ENCODE peak calls at places on chromosome 14, in ten cellular contexts. B is WERI-Rb-1; I is CD8-positive, alpha-beta memory T cell; C is CD4-positive, alpha-beta T cell; T is right atrium auricular region; G is lower lobe of right lung; Q is astrocyte; K is stomach; P is cardiac muscle cell; D is H9. Y is an unnamed sample.

GRCh38 chr14:50101417-50101816 is 15.0 kb downstream of the VCPKMT start:
- DNase-seq in B (no peak), I (no peak), C (no peak), T (no peak), G (no peak), Q (no peak), K (no peak), P (no peak), D (no peak), Y (no peak)

GRCh38 chr14:72523397-72524157 is 370.3 kb downstream of the DPF3 start:
- DNase-seq in B (no peak), I (no peak), C (no peak), T (no peak), G (no peak), Q (no peak), K (no peak), P (peak), D (no peak), Y (no peak)

GRCh38 chr14:83541147-83541546 is 1988.8 kb upstream of the FLRT2 start:
- DNase-seq in B (no peak), I (no peak), C (no peak), T (no peak), G (no peak), Q (no peak), K (no peak), P (no peak), D (no peak), Y (no peak)

GRCh38 chr14:52801014-52801708 is 9.8 kb upstream of the GNPNAT1 start:
- DNase-seq in B (no peak), I (no peak), C (no peak), T (no peak), G (no peak), Q (peak), K (no peak), P (peak), D (no peak), Y (no peak)

GRCh38 chr14:52348279-52348678 is 34.2 kb downstream of the PTGER2 start:
- DNase-seq in B (no peak), I (no peak), C (no peak), T (no peak), G (no peak), Q (no peak), K (no peak), P (no peak), D (no peak), Y (no peak)

GRCh38 chr14:105857816-105858675 is 331.7 kb downstream of the TMEM121 start:
- DNase-seq in B (peak), I (peak), C (no peak), T (no peak), G (peak), Q (no peak), K (no peak), P (no peak), D (peak), Y (no peak)

GRCh38 chr14:34203271-34203722 is 252.4 kb upstream of the EGLN3 start:
- DNase-seq in B (no peak), I (no peak), C (no peak), T (no peak), G (no peak), Q (peak), K (no peak), P (no peak), D (no peak), Y (no peak)

GRCh38 chr14:50865677-50866076 is 6.2 kb upstream of the ABHD12B start:
- DNase-seq in B (no peak), I (no peak), C (no peak), T (no peak), G (no peak), Q (no peak), K (no peak), P (peak), D (no peak), Y (no peak)

GRCh38 chr14:50786821-50787464 is 44.0 kb downstream of the NIN start:
- DNase-seq in B (no peak), I (no peak), C (no peak), T (no peak), G (no peak), Q (no peak), K (no peak), P (no peak), D (no peak), Y (no peak)

GRCh38 chr14:45891417-45892080 is 638.5 kb upstream of the MIS18BP1 start:
- DNase-seq in B (no peak), I (no peak), C (no peak), T (no peak), G (no peak), Q (no peak), K (peak), P (no peak), D (peak), Y (no peak)

GRCh38 chr14:45893127-45893526 is 640.1 kb upstream of the MIS18BP1 start:
- DNase-seq in B (no peak), I (no peak), C (no peak), T (no peak), G (no peak), Q (no peak), K (no peak), P (no peak), D (no peak), Y (no peak)
- H3K27ac ChIP-seq in B (no peak), I (no peak), C (no peak), T (no peak), G (no peak), Q (no peak), K (no peak), P (no peak), D (no peak), Y (no peak)

GRCh38 chr14:23352506-23353432 is at the start of gene SLC22A17:
- DNase-seq in B (peak), I (peak), C (peak), T (peak), G (peak), Q (peak), K (peak), P (peak), D (peak), Y (no peak)
- H3K27ac ChIP-seq in B (peak), I (no peak), C (no peak), T (peak), G (no peak), Q (peak), K (peak), P (no peak), D (no peak), Y (no peak)

GRCh38 chr14:24894583-24895242 is 155.2 kb downstream of the STXBP6 start:
- DNase-seq in B (no peak), I (no peak), C (no peak), T (no peak), G (no peak), Q (no peak), K (no peak), P (peak), D (no peak), Y (no peak)
- H3K27ac ChIP-seq in B (no peak), I (no peak), C (no peak), T (peak), G (no peak), Q (no peak), K (no peak), P (no peak), D (no peak), Y (no peak)

DNA sequence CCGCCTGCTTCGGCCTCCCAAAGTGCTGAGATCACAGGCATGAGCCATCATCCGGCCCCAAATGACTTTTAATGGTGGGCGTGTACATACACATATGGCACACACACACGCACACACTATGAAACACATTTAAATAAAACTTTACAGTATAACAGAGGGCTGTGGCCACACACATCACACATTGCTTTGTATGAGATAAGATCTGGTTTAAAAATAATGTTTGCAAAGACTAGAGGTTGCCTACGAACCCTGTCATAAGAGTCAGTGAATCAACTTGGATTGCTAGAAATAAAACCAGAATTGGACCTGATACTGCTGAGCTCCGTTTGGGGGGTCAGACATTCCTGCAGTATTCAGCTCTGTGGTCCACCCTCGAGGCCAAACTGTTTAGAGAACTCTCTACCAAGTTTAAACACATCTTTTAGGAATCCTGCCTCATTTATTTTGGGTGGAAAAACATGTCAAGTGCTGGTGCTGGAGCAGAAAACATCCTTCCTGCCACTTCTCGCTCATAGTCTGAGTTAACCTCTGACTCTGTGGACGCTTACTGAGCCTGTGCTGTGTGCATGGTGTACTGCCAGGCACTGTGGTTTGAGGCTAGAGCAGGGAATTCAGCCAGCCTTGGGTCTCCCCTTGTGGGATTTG is 47.8 kb upstream of the EML1 start:
- DNase-seq in B (no peak), I (no peak), C (no peak), T (no peak), G (peak), Q (peak), K (no peak), P (no peak), D (no peak), Y (no peak)
- H3K27ac ChIP-seq in B (no peak), I (no peak), C (no peak), T (peak), G (peak), Q (peak), K (peak), P (no peak), D (no peak), Y (peak)